ENCODE peak calls at places on chromosomes 3 and 15, in seven cellular contexts. One of them, this sample, is unnamed.

GRCh38 chr3:49021213-49021812 is 608 bp upstream of the NDUFAF3 start:
- DNase-seq in lower lobe of right lung: peak; percentile 100
- DNase-seq in uterus: peak; percentile 99
- DNase-seq in sigmoid colon: peak; percentile 99
- DNase-seq in Panc1: peak; percentile 77
- DNase-seq in HCT116: peak; percentile 96
- DNase-seq in fibroblast of lung: peak; percentile 97
- DNase-seq in this sample: peak; percentile 100

GRCh38 chr15:52208306-52208946 is 17.2 kb upstream of the GNB5 start:
- DNase-seq in fibroblast of lung: peak; percentile 68
- DNase-seq in uterus: peak; percentile 40
- DNase-seq in lower lobe of right lung: peak; percentile 58
- DNase-seq in HCT116: peak; percentile 49
- DNase-seq in Panc1: no peak
- DNase-seq in sigmoid colon: peak; percentile 70
- DNase-seq in this sample: no peak

GRCh38 chr3:102089904-102090492 is 240.7 kb downstream of the NFKBIZ start:
- DNase-seq in HCT116: no peak
- DNase-seq in uterus: no peak
- DNase-seq in fibroblast of lung: peak; percentile 87
- DNase-seq in sigmoid colon: no peak
- DNase-seq in lower lobe of right lung: no peak
- DNase-seq in Panc1: peak; percentile 27
- DNase-seq in this sample: no peak

GRCh38 chr3:71389911-71390573 is 193.5 kb downstream of the FOXP1 start:
- DNase-seq in Panc1: no peak
- DNase-seq in HCT116: no peak
- DNase-seq in fibroblast of lung: peak; percentile 87
- DNase-seq in lower lobe of right lung: peak; percentile 66
- DNase-seq in uterus: no peak
- DNase-seq in sigmoid colon: peak; percentile 76
- DNase-seq in this sample: peak; percentile 71

GRCh38 chr15:63277893-63278505 is 594 bp downstream of the APH1B start:
- DNase-seq in lower lobe of right lung: no peak
- DNase-seq in HCT116: no peak
- DNase-seq in sigmoid colon: peak; percentile 70
- DNase-seq in fibroblast of lung: no peak
- DNase-seq in uterus: peak; percentile 21
- DNase-seq in Panc1: no peak
- DNase-seq in this sample: no peak

GRCh38 chr3:173747427-173747826 is 349.9 kb downstream of the NLGN1 start:
- DNase-seq in sigmoid colon: no peak
- DNase-seq in Panc1: no peak
- DNase-seq in HCT116: no peak
- DNase-seq in uterus: no peak
- DNase-seq in fibroblast of lung: no peak
- DNase-seq in lower lobe of right lung: no peak
- DNase-seq in this sample: no peak

GRCh38 chr3:22372292-22372949 is 621.4 kb upstream of the ZNF385D start:
- DNase-seq in Panc1: no peak
- DNase-seq in sigmoid colon: no peak
- DNase-seq in lower lobe of right lung: peak; percentile 38
- DNase-seq in fibroblast of lung: no peak
- DNase-seq in HCT116: no peak
- DNase-seq in uterus: no peak
- DNase-seq in this sample: peak; percentile 18

GRCh38 chr15:63752075-63752684 is 81.6 kb downstream of the HERC1 start:
- DNase-seq in fibroblast of lung: peak; percentile 74
- DNase-seq in HCT116: peak; percentile 60
- DNase-seq in uterus: no peak
- DNase-seq in sigmoid colon: no peak
- DNase-seq in lower lobe of right lung: no peak
- DNase-seq in Panc1: peak; percentile 51
- DNase-seq in this sample: no peak

GRCh38 chr15:78072080-78072892 is 5.2 kb downstream of the TBC1D2B start:
- DNase-seq in lower lobe of right lung: no peak
- DNase-seq in HCT116: no peak
- DNase-seq in sigmoid colon: peak; percentile 81
- DNase-seq in uterus: peak; percentile 30
- DNase-seq in fibroblast of lung: peak; percentile 56
- DNase-seq in Panc1: no peak
- DNase-seq in this sample: no peak

GRCh38 chr3:173913397-173913796 is 515.9 kb downstream of the NLGN1 start:
- DNase-seq in HCT116: no peak
- DNase-seq in fibroblast of lung: peak; percentile 9
- DNase-seq in uterus: no peak
- DNase-seq in sigmoid colon: no peak
- DNase-seq in Panc1: no peak
- DNase-seq in lower lobe of right lung: no peak
- DNase-seq in this sample: no peak

GRCh38 chr3:150734795-150735119 is 28.2 kb downstream of the SIAH2 start:
- DNase-seq in Panc1: no peak
- DNase-seq in sigmoid colon: no peak
- DNase-seq in lower lobe of right lung: no peak
- DNase-seq in fibroblast of lung: no peak
- DNase-seq in HCT116: no peak
- DNase-seq in uterus: no peak
- DNase-seq in this sample: no peak

GRCh38 chr15:73787621-73788020 is 34.5 kb upstream of the INSYN1 start:
- DNase-seq in HCT116: no peak
- DNase-seq in sigmoid colon: no peak
- DNase-seq in lower lobe of right lung: no peak
- DNase-seq in fibroblast of lung: no peak
- DNase-seq in Panc1: no peak
- DNase-seq in uterus: no peak
- DNase-seq in this sample: no peak

GRCh38 chr15:73789491-73790240 is 36.5 kb upstream of the INSYN1 start:
- DNase-seq in HCT116: no peak
- DNase-seq in uterus: no peak
- DNase-seq in sigmoid colon: no peak
- DNase-seq in lower lobe of right lung: no peak
- DNase-seq in Panc1: no peak
- DNase-seq in fibroblast of lung: no peak
- DNase-seq in this sample: no peak

GRCh38 chr15:73796266-73796939 is 43.3 kb upstream of the INSYN1 start:
- DNase-seq in uterus: no peak
- DNase-seq in lower lobe of right lung: no peak
- DNase-seq in HCT116: no peak
- DNase-seq in sigmoid colon: no peak
- DNase-seq in Panc1: no peak
- DNase-seq in fibroblast of lung: no peak
- DNase-seq in this sample: no peak

GRCh38 chr15:73794501-73795133 is 41.5 kb upstream of the INSYN1 start:
- DNase-seq in Panc1: no peak
- DNase-seq in HCT116: peak; percentile 18
- DNase-seq in fibroblast of lung: peak; percentile 14
- DNase-seq in uterus: no peak
- DNase-seq in sigmoid colon: no peak
- DNase-seq in lower lobe of right lung: no peak
- DNase-seq in this sample: no peak

DNA sequence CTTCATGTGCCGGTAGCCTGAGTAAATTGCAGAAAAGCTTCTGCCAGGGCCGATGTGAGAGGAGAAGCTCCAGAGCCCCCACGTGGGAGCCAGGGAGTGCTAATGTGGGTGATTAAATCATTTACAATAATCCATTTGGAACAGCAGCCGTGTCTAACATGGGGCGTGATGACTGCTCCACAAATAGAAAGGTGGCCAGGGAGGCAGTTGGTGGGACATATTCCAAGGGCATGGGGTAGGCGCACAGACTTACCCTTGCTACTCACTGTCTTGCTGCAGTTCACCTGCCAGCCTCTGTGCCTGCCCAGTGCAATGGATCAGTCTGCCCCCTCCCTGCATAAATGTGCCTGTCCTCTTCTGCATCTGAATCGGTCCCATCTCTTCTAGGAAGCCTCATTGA is 39.3 kb upstream of the INSYN1 start:
- DNase-seq in HCT116: no peak
- DNase-seq in sigmoid colon: no peak
- DNase-seq in lower lobe of right lung: no peak
- DNase-seq in Panc1: no peak
- DNase-seq in fibroblast of lung: no peak
- DNase-seq in uterus: no peak
- DNase-seq in this sample: no peak
- TF ChIP-seq CTCF in HCT116: peak; percentile 9
- TF ChIP-seq CTCF in sigmoid colon: no peak
- TF ChIP-seq CTCF in lower lobe of right lung: no peak
- TF ChIP-seq CTCF in Panc1: no peak
- TF ChIP-seq CTCF in fibroblast of lung: no peak
- TF ChIP-seq CTCF in uterus: no peak
- TF ChIP-seq CTCF in this sample: no peak

GRCh38 chr15:99633655-99634054 is 67.9 kb downstream of the MEF2A start:
- DNase-seq in uterus: no peak
- DNase-seq in fibroblast of lung: no peak
- DNase-seq in lower lobe of right lung: no peak
- DNase-seq in HCT116: no peak
- DNase-seq in Panc1: no peak
- DNase-seq in sigmoid colon: no peak
- DNase-seq in this sample: no peak

GRCh38 chr15:99635145-99635544 is 69.4 kb downstream of the MEF2A start:
- DNase-seq in sigmoid colon: no peak
- DNase-seq in Panc1: no peak
- DNase-seq in HCT116: no peak
- DNase-seq in uterus: no peak
- DNase-seq in lower lobe of right lung: no peak
- DNase-seq in fibroblast of lung: no peak
- DNase-seq in this sample: no peak

GRCh38 chr15:99635794-99636193 is 70.0 kb downstream of the MEF2A start:
- DNase-seq in uterus: no peak
- DNase-seq in fibroblast of lung: no peak
- DNase-seq in Panc1: no peak
- DNase-seq in HCT116: no peak
- DNase-seq in lower lobe of right lung: no peak
- DNase-seq in sigmoid colon: no peak
- DNase-seq in this sample: no peak

GRCh38 chr15:99632521-99632920 is 66.7 kb downstream of the MEF2A start:
- DNase-seq in sigmoid colon: no peak
- DNase-seq in uterus: no peak
- DNase-seq in Panc1: no peak
- DNase-seq in fibroblast of lung: peak; percentile 39
- DNase-seq in HCT116: no peak
- DNase-seq in lower lobe of right lung: no peak
- DNase-seq in this sample: no peak

DNA sequence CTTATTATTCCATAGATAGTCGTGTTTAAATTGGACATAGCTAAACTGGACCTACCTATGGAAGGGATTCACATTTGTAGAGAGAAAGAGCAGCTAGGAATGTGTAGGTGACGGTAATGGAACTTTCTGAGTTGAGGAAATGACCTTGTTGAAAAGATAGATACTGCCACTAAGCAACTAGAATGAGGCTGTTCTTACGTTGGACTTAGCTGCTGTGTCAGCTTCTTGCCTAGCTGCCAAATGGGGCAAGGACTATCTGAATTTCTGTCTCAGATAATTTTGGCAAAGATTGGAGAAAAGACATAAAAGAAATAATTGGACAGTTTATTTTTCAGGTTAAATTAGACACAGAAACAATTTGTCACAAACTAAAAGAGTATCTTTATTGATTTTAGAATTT is 68.8 kb downstream of the MEF2A start:
- DNase-seq in fibroblast of lung: no peak
- DNase-seq in sigmoid colon: no peak
- DNase-seq in HCT116: no peak
- DNase-seq in Panc1: no peak
- DNase-seq in lower lobe of right lung: no peak
- DNase-seq in uterus: no peak
- DNase-seq in this sample: no peak
- H3K9me3 ChIP-seq in fibroblast of lung: no peaks in the 10 kb centered on the region
- H3K9me3 ChIP-seq in sigmoid colon: no peaks in the 10 kb centered on the region
- H3K9me3 ChIP-seq in HCT116: peaks cover 7% of the 10 kb centered on the region
- H3K9me3 ChIP-seq in Panc1: no peaks in the 10 kb centered on the region
- H3K9me3 ChIP-seq in lower lobe of right lung: no peaks in the 10 kb centered on the region
- H3K9me3 ChIP-seq in uterus: no peaks in the 10 kb centered on the region
- H3K9me3 ChIP-seq in this sample: no peaks in the 10 kb centered on the region

GRCh38 chr3:184174278-184174645 is 393 bp upstream of the AP2M1 start:
- DNase-seq in Panc1: no peak
- DNase-seq in fibroblast of lung: no peak
- DNase-seq in lower lobe of right lung: no peak
- DNase-seq in HCT116: no peak
- DNase-seq in sigmoid colon: no peak
- DNase-seq in uterus: no peak
- DNase-seq in this sample: no peak
- H3K36me3 ChIP-seq in Panc1: peaks cover 8% of the 10 kb centered on the region
- H3K36me3 ChIP-seq in fibroblast of lung: peaks cover 22% of the 10 kb centered on the region
- H3K36me3 ChIP-seq in lower lobe of right lung: peaks cover 63% of the 10 kb centered on the region
- H3K36me3 ChIP-seq in HCT116: peaks cover 14% of the 10 kb centered on the region
- H3K36me3 ChIP-seq in sigmoid colon: peaks cover 13% of the 10 kb centered on the region
- H3K36me3 ChIP-seq in uterus: no peaks in the 10 kb centered on the region
- H3K36me3 ChIP-seq in this sample: no peaks in the 10 kb centered on the region

GRCh38 chr15:76057332-76058000 is 2.3 kb upstream of the TMEM266 start:
- DNase-seq in uterus: no peak
- DNase-seq in lower lobe of right lung: no peak
- DNase-seq in fibroblast of lung: peak; percentile 57
- DNase-seq in HCT116: no peak
- DNase-seq in Panc1: no peak
- DNase-seq in sigmoid colon: no peak
- DNase-seq in this sample: no peak

GRCh38 chr15:76061700-76062099 is 1.9 kb downstream of the TMEM266 start:
- DNase-seq in lower lobe of right lung: no peak
- DNase-seq in Panc1: no peak
- DNase-seq in uterus: no peak
- DNase-seq in fibroblast of lung: no peak
- DNase-seq in sigmoid colon: no peak
- DNase-seq in HCT116: no peak
- DNase-seq in this sample: no peak

GRCh38 chr15:76060098-76060989 is 559 bp downstream of the TMEM266 start:
- DNase-seq in fibroblast of lung: no peak
- DNase-seq in sigmoid colon: no peak
- DNase-seq in lower lobe of right lung: no peak
- DNase-seq in HCT116: no peak
- DNase-seq in uterus: no peak
- DNase-seq in Panc1: no peak
- DNase-seq in this sample: no peak

GRCh38 chr15:76058714-76059319 is 968 bp upstream of the TMEM266 start:
- DNase-seq in HCT116: no peak
- DNase-seq in fibroblast of lung: peak; percentile 14
- DNase-seq in Panc1: no peak
- DNase-seq in sigmoid colon: no peak
- DNase-seq in lower lobe of right lung: no peak
- DNase-seq in uterus: no peak
- DNase-seq in this sample: no peak

DNA sequence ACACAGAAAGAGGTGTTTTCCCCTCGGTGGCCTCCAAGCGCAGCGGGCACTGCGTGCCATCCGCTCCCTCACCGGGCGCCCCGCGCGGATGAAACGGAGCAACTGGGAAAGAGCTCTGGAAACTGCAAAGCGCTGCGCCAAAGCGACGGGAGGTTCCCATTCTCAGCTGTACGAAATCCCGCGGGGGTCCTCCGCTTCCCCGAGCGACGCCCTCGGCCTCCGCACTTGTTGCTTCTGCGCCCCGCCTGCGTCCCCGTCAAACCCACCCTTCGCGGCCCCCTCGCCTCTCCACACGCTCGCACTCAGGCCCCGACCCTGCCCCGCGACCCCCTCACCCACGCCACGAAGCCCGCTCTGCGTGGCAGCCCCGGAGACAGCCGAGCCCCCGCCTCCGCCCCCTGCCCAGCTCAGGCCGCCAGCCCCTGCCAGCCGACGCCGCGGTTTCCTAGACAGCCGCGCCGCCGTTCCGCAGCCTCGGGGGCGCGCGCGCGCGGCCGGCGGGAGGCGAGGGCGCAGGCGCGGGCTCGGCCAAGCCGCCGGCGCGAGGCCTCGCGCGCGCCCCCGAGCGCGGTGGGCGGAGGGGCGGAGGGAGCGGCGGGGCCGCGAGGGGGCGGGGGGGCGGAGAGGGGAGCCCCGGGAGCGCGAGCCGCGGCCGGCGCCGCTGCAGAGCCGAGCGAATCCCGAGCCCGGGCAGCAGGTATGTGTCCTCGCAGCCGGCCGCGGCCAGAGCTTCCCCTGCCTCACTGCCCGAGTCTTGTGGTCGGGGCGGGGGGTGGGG is at the start of gene TMEM266:
- DNase-seq in uterus: peak; percentile 18
- DNase-seq in lower lobe of right lung: peak; percentile 57
- DNase-seq in Panc1: no peak
- DNase-seq in fibroblast of lung: peak; percentile 14
- DNase-seq in sigmoid colon: no peak
- DNase-seq in HCT116: no peak
- DNase-seq in this sample: peak; percentile 37
- TF ChIP-seq CTCF in uterus: no peak
- TF ChIP-seq CTCF in lower lobe of right lung: no peak
- TF ChIP-seq CTCF in Panc1: no peak
- TF ChIP-seq CTCF in fibroblast of lung: no peak
- TF ChIP-seq CTCF in sigmoid colon: no peak
- TF ChIP-seq CTCF in HCT116: no peak
- TF ChIP-seq CTCF in this sample: no peak

This sample was measured in mucosa of descending colon.